ENCODE peak calls at places on chromosomes 12 and 14, in ten cellular contexts. O is MM.1S, T is ascending aorta, Y is thyroid gland, H is stomach, G is left ventricle myocardium inferior, I is adrenal gland, V is HCT116, W is heart left ventricle, F is pancreas. J is an unnamed sample.

GRCh38 chr12:70272510-70272909 is 29.3 kb downstream of the CNOT2 start:
- DNase-seq in Y (no peak), G (no peak), O (no peak), I (no peak), V (no peak), F (no peak), T (no peak), W (no peak), H (no peak), J (no peak)

GRCh38 chr14:101194356-101195308 is 291.1 kb upstream of the RTL1 start:
- DNase-seq in T (no peak), F (no peak), V (no peak), W (no peak), O (no peak), H (peak; percentile 16), I (peak; percentile 9), Y (no peak), G (no peak), J (no peak)

GRCh38 chr12:67792185-67792584 is 143.6 kb downstream of the DYRK2 start:
- DNase-seq in Y (no peak), F (peak; percentile 91), G (no peak), O (no peak), T (no peak), W (no peak), H (no peak), I (no peak), V (no peak), J (no peak)

GRCh38 chr12:50579757-50580267 is 75.0 kb downstream of the DIP2B start:
- DNase-seq in Y (peak; percentile 31), I (no peak), T (no peak), G (no peak), O (no peak), H (no peak), W (no peak), V (no peak), F (no peak), J (no peak)

GRCh38 chr12:107891967-107892366 is 117.5 kb downstream of the ASCL4 start:
- DNase-seq in G (no peak), V (no peak), T (no peak), F (no peak), O (no peak), W (no peak), H (no peak), I (no peak), Y (no peak), J (peak; percentile 40)

GRCh38 chr14:93997082-93997481 is at the start of gene CCDC197:
- DNase-seq in H (no peak), G (no peak), Y (no peak), O (no peak), I (no peak), T (no peak), F (no peak), V (no peak), W (no peak), J (no peak)

GRCh38 chr12:108854055-108854452 is 3.3 kb downstream of the SSH1 start:
- DNase-seq in H (no peak), W (peak; percentile 45), V (no peak), T (no peak), Y (peak; percentile 42), I (peak; percentile 65), F (no peak), G (no peak), O (no peak), J (peak; percentile 43)

GRCh38 chr12:113469893-113470743 is 1.6 kb downstream of the LHX5 start:
- DNase-seq in I (no peak), W (no peak), G (no peak), F (no peak), T (no peak), H (no peak), O (no peak), V (no peak), Y (no peak), J (no peak)

GRCh38 chr12:129614221-129614885 is 289.5 kb downstream of the TMEM132D start:
- DNase-seq in Y (no peak), O (peak; percentile 10), W (no peak), I (no peak), T (no peak), V (no peak), H (no peak), G (no peak), F (no peak), J (peak; percentile 19)

GRCh38 chr12:49037947-49038237 is 19.3 kb upstream of the PRKAG1 start:
- DNase-seq in I (no peak), W (no peak), H (no peak), F (no peak), Y (no peak), T (no peak), G (no peak), O (no peak), V (no peak), J (no peak)

GRCh38 chr14:38291681-38292459 is 36.0 kb upstream of the CLEC14A start:
- DNase-seq in W (no peak), G (no peak), V (no peak), T (no peak), O (no peak), Y (no peak), I (no peak), H (no peak), F (no peak), J (no peak)

GRCh38 chr12:101785671-101786070 is 45.1 kb downstream of the GNPTAB start:
- DNase-seq in V (no peak), O (no peak), H (no peak), W (no peak), Y (no peak), G (no peak), T (no peak), F (no peak), I (no peak), J (no peak)

GRCh38 chr14:100842799-100843198 is 16.9 kb downstream of the MEG3 start:
- DNase-seq in F (no peak), G (no peak), T (no peak), W (no peak), O (no peak), H (no peak), Y (no peak), V (no peak), I (no peak), J (no peak)

GRCh38 chr12:132986885-132987225 is 688 bp downstream of the ZNF26 start:
- DNase-seq in Y (no peak), H (no peak), T (no peak), I (no peak), V (no peak), G (no peak), W (no peak), F (no peak), O (no peak), J (no peak)

GRCh38 chr12:54666008-54666407 is 17.8 kb upstream of the DCD start:
- DNase-seq in O (no peak), W (no peak), G (no peak), I (no peak), F (no peak), H (no peak), V (no peak), Y (no peak), T (no peak), J (no peak)

GRCh38 chr12:90024261-90024660 is 315.6 kb upstream of the ATP2B1 start:
- DNase-seq in G (no peak), H (no peak), O (no peak), V (no peak), Y (no peak), W (no peak), F (no peak), I (no peak), T (no peak), J (no peak)

DNA sequence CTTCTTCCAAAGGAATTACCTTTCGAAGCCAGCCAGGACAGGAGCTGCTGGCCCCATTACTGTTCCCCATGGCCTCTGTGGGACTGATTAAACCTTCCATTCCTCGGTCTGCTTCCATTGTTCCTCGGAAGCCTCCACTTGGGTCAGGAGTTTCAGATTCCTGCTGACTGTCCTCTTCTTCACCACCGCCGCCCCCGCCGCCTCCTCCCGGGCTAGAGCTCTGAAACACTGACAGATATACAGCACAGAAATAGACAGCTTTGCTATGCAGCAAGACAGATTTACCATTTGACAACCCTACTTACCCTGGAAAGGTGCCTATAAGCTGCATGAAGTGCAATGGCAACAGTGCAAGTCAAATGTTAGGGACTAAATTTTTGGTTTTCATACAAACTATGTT is 21.8 kb downstream of the ZC2HC1C start:
- DNase-seq in O (no peak), T (no peak), V (no peak), F (no peak), W (no peak), Y (no peak), G (no peak), H (no peak), I (no peak), J (no peak)
- H3K36me3 ChIP-seq in O (no peaks in the 10 kb centered on the region), T (peaks cover 77% of the 10 kb centered on the region), V (peaks cover 34% of the 10 kb centered on the region), F (peaks cover 3% of the 10 kb centered on the region), W (peaks cover 98% of the 10 kb centered on the region), Y (peaks cover 50% of the 10 kb centered on the region), G (peaks cover 98% of the 10 kb centered on the region), H (peaks cover 100% of the 10 kb centered on the region), I (peaks cover 85% of the 10 kb centered on the region), J (no peaks in the 10 kb centered on the region)

GRCh38 chr12:21631367-21631766 is 26.3 kb downstream of the LDHB start:
- DNase-seq in H (no peak), O (no peak), V (no peak), F (no peak), I (no peak), G (no peak), Y (no peak), T (no peak), W (no peak), J (no peak)
- H3K36me3 ChIP-seq in H (peaks cover 34% of the 10 kb centered on the region), O (peaks cover 16% of the 10 kb centered on the region), V (peaks cover 17% of the 10 kb centered on the region), F (no peaks in the 10 kb centered on the region), I (peaks cover 25% of the 10 kb centered on the region), G (peaks cover 28% of the 10 kb centered on the region), Y (peaks cover 21% of the 10 kb centered on the region), T (peaks cover 18% of the 10 kb centered on the region), W (peaks cover 41% of the 10 kb centered on the region), J (no peaks in the 10 kb centered on the region)

GRCh38 chr12:45409966-45410365 is 194.1 kb downstream of the ANO6 start:
- DNase-seq in T (no peak), W (peak; percentile 40), F (no peak), Y (no peak), V (no peak), H (no peak), I (no peak), G (no peak), O (no peak), J (no peak)
- H3K36me3 ChIP-seq in T (peaks cover 29% of the 10 kb centered on the region), W (peaks cover 88% of the 10 kb centered on the region), F (no peaks in the 10 kb centered on the region), Y (no peaks in the 10 kb centered on the region), V (peaks cover 16% of the 10 kb centered on the region), H (peaks cover 56% of the 10 kb centered on the region), I (peaks cover 41% of the 10 kb centered on the region), G (peaks cover 68% of the 10 kb centered on the region), O (no peaks in the 10 kb centered on the region), J (no peaks in the 10 kb centered on the region)

DNA sequence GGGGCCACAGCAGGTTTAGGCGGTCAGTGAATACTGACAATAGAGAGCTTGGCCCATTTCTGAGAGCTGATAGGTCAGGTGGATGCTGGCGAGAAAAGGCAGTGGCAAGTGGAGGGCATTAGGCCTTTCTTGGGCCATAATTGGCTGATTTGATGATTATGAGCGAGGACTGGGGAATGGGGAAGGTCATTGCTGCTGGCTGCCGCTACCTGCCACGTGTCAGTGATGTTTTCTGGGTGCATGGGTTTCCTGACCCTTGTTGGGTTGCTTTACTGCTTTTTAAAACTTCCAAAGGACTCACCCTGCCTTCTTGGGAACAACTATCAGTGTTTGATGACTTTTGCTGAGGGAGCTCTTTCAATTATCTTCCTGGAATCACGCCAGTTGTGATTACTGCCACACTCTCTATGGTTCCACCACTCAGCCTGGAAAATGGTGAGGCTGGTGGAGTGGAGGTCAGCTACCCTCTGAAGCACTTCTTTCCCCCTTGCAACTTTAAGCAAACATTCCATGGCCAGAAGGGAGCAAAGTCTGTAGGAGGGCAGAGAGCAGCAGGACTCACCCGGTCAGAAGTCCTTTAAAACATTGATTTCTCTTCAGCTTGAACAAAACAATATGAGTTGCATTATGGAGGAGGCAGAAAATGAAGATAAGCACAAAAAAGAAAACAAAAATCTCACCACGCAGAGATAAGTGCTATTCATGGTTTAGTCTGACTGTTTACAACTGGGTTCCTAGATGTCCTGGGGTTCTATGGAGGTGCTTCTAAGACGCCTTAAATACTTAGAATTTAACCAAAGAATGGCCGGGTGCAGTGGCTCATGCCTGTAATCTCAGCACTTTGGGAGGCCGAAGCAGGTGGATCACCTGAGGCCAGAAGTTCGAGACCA is 12.1 kb upstream of the SLC10A1 start:
- DNase-seq in G (no peak), W (no peak), I (no peak), O (no peak), T (no peak), Y (no peak), F (no peak), V (no peak), H (no peak), J (no peak)
- H3K36me3 ChIP-seq in G (no peaks in the 10 kb centered on the region), W (no peaks in the 10 kb centered on the region), I (no peaks in the 10 kb centered on the region), O (no peaks in the 10 kb centered on the region), T (no peaks in the 10 kb centered on the region), Y (no peaks in the 10 kb centered on the region), F (no peaks in the 10 kb centered on the region), V (no peaks in the 10 kb centered on the region), H (no peaks in the 10 kb centered on the region), J (no peaks in the 10 kb centered on the region)

J was measured in testis.